ENCODE peak calls at places on chromosome 21, in six cellular contexts. One of them, this sample, is unnamed.

GRCh38 chr21:46424062-46424591 is 34.6 kb upstream of the DIP2A start:
- DNase-seq in kidney: peak; percentile 69
- DNase-seq in endothelial cell: peak; percentile 25
- DNase-seq in coronary artery: no peak
- DNase-seq in heart right ventricle: no peak
- DNase-seq in neural progenitor cell: no peak
- DNase-seq in this sample: peak; percentile 50

GRCh38 chr21:46448108-46448507 is 10.6 kb upstream of the DIP2A start:
- DNase-seq in kidney: no peak
- DNase-seq in heart right ventricle: no peak
- DNase-seq in endothelial cell: no peak
- DNase-seq in neural progenitor cell: no peak
- DNase-seq in coronary artery: no peak
- DNase-seq in this sample: no peak

GRCh38 chr21:21722736-21723135 is 724.5 kb downstream of the NCAM2 start:
- DNase-seq in heart right ventricle: no peak
- DNase-seq in endothelial cell: no peak
- DNase-seq in coronary artery: no peak
- DNase-seq in neural progenitor cell: no peak
- DNase-seq in kidney: no peak
- DNase-seq in this sample: no peak

GRCh38 chr21:31531967-31532366 is 127.5 kb upstream of the SOD1 start:
- DNase-seq in heart right ventricle: no peak
- DNase-seq in endothelial cell: no peak
- DNase-seq in neural progenitor cell: no peak
- DNase-seq in coronary artery: no peak
- DNase-seq in kidney: peak; percentile 2
- DNase-seq in this sample: no peak

GRCh38 chr21:46295996-46296752 is 10.0 kb downstream of the YBEY start:
- DNase-seq in endothelial cell: no peak
- DNase-seq in kidney: peak; percentile 93
- DNase-seq in neural progenitor cell: no peak
- DNase-seq in heart right ventricle: peak; percentile 92
- DNase-seq in coronary artery: peak; percentile 84
- DNase-seq in this sample: no peak

GRCh38 chr21:29145837-29146453 is 15.5 kb downstream of the MAP3K7CL start:
- DNase-seq in kidney: no peak
- DNase-seq in coronary artery: no peak
- DNase-seq in heart right ventricle: no peak
- DNase-seq in neural progenitor cell: no peak
- DNase-seq in endothelial cell: no peak
- DNase-seq in this sample: no peak

GRCh38 chr21:46142581-46143473 is 12.6 kb downstream of the FTCD start:
- DNase-seq in coronary artery: no peak
- DNase-seq in endothelial cell: no peak
- DNase-seq in heart right ventricle: no peak
- DNase-seq in neural progenitor cell: no peak
- DNase-seq in kidney: peak; percentile 57
- DNase-seq in this sample: no peak

GRCh38 chr21:22791986-22792560 is 1793.9 kb downstream of the NCAM2 start:
- DNase-seq in neural progenitor cell: peak; percentile 72
- DNase-seq in endothelial cell: peak; percentile 11
- DNase-seq in kidney: no peak
- DNase-seq in coronary artery: no peak
- DNase-seq in heart right ventricle: no peak
- DNase-seq in this sample: peak; percentile 11

GRCh38 chr21:9837946-9838801 is 683.2 kb upstream of the TPTE start:
- DNase-seq in coronary artery: peak; percentile 72
- DNase-seq in neural progenitor cell: no peak
- DNase-seq in heart right ventricle: no peak
- DNase-seq in endothelial cell: no peak
- DNase-seq in kidney: peak; percentile 81
- DNase-seq in this sample: peak; percentile 45

GRCh38 chr21:45555251-45555556 is 13.0 kb upstream of the SLC19A1 start:
- DNase-seq in heart right ventricle: no peak
- DNase-seq in neural progenitor cell: no peak
- DNase-seq in kidney: no peak
- DNase-seq in endothelial cell: no peak
- DNase-seq in coronary artery: no peak
- DNase-seq in this sample: no peak

GRCh38 chr21:34996304-34997081 is 52.6 kb downstream of the RUNX1 start:
- DNase-seq in coronary artery: no peak
- DNase-seq in endothelial cell: no peak
- DNase-seq in heart right ventricle: no peak
- DNase-seq in neural progenitor cell: no peak
- DNase-seq in kidney: no peak
- DNase-seq in this sample: no peak

GRCh38 chr21:45624356-45624854 is 19.1 kb upstream of the PCBP3 start:
- DNase-seq in heart right ventricle: no peak
- DNase-seq in kidney: no peak
- DNase-seq in coronary artery: peak; percentile 47
- DNase-seq in neural progenitor cell: no peak
- DNase-seq in endothelial cell: no peak
- DNase-seq in this sample: no peak

GRCh38 chr21:45607021-45607921 is 36.3 kb upstream of the PCBP3 start:
- DNase-seq in heart right ventricle: no peak
- DNase-seq in coronary artery: peak; percentile 41
- DNase-seq in neural progenitor cell: no peak
- DNase-seq in endothelial cell: no peak
- DNase-seq in kidney: peak; percentile 23
- DNase-seq in this sample: no peak

GRCh38 chr21:29072873-29073221 is 601 bp downstream of the CCT8 start:
- DNase-seq in heart right ventricle: no peak
- DNase-seq in kidney: no peak
- DNase-seq in coronary artery: no peak
- DNase-seq in endothelial cell: peak; percentile 18
- DNase-seq in neural progenitor cell: peak; percentile 33
- DNase-seq in this sample: no peak

GRCh38 chr21:15978158-15978805 is 248.5 kb downstream of the USP25 start:
- DNase-seq in neural progenitor cell: no peak
- DNase-seq in kidney: no peak
- DNase-seq in endothelial cell: no peak
- DNase-seq in coronary artery: no peak
- DNase-seq in heart right ventricle: no peak
- DNase-seq in this sample: no peak

GRCh38 chr21:31888936-31889371 is 16.1 kb downstream of the HUNK start:
- DNase-seq in heart right ventricle: no peak
- DNase-seq in coronary artery: peak; percentile 8
- DNase-seq in neural progenitor cell: peak; percentile 52
- DNase-seq in kidney: no peak
- DNase-seq in endothelial cell: peak; percentile 13
- DNase-seq in this sample: no peak

GRCh38 chr21:21297211-21297610 is 299.0 kb downstream of the NCAM2 start:
- DNase-seq in neural progenitor cell: no peak
- DNase-seq in heart right ventricle: no peak
- DNase-seq in kidney: no peak
- DNase-seq in endothelial cell: no peak
- DNase-seq in coronary artery: no peak
- DNase-seq in this sample: no peak

GRCh38 chr21:32712043-32712442 is 15.8 kb downstream of the SYNJ1 start:
- DNase-seq in heart right ventricle: no peak
- DNase-seq in kidney: no peak
- DNase-seq in endothelial cell: no peak
- DNase-seq in coronary artery: no peak
- DNase-seq in neural progenitor cell: no peak
- DNase-seq in this sample: no peak

GRCh38 chr21:28771790-28772501 is 220.7 kb downstream of the LTN1 start:
- DNase-seq in kidney: no peak
- DNase-seq in heart right ventricle: no peak
- DNase-seq in neural progenitor cell: no peak
- DNase-seq in endothelial cell: no peak
- DNase-seq in coronary artery: no peak
- DNase-seq in this sample: no peak

GRCh38 chr21:31397515-31397926 is 53.5 kb upstream of the TIAM1 start:
- DNase-seq in endothelial cell: no peak
- DNase-seq in heart right ventricle: no peak
- DNase-seq in kidney: no peak
- DNase-seq in neural progenitor cell: no peak
- DNase-seq in coronary artery: peak; percentile 26
- DNase-seq in this sample: no peak

GRCh38 chr21:34974162-34974981 is 74.7 kb downstream of the RUNX1 start:
- DNase-seq in coronary artery: no peak
- DNase-seq in endothelial cell: no peak
- DNase-seq in heart right ventricle: no peak
- DNase-seq in kidney: no peak
- DNase-seq in neural progenitor cell: no peak
- DNase-seq in this sample: no peak

GRCh38 chr21:31623664-31624063 is 35.8 kb upstream of the SOD1 start:
- DNase-seq in heart right ventricle: no peak
- DNase-seq in endothelial cell: no peak
- DNase-seq in neural progenitor cell: peak; percentile 50
- DNase-seq in kidney: no peak
- DNase-seq in coronary artery: no peak
- DNase-seq in this sample: no peak

GRCh38 chr21:45992311-45993209 is 11.0 kb downstream of the COL6A1 start:
- DNase-seq in coronary artery: peak; percentile 77
- DNase-seq in neural progenitor cell: no peak
- DNase-seq in endothelial cell: peak; percentile 2
- DNase-seq in kidney: no peak
- DNase-seq in heart right ventricle: peak; percentile 6
- DNase-seq in this sample: peak; percentile 8

GRCh38 chr21:35476616-35477395 is 427.7 kb upstream of the RUNX1 start:
- DNase-seq in heart right ventricle: no peak
- DNase-seq in neural progenitor cell: no peak
- DNase-seq in coronary artery: no peak
- DNase-seq in endothelial cell: no peak
- DNase-seq in kidney: no peak
- DNase-seq in this sample: no peak

GRCh38 chr21:14862794-14863720 is 201.7 kb downstream of the NRIP1 start:
- DNase-seq in coronary artery: no peak
- DNase-seq in kidney: no peak
- DNase-seq in heart right ventricle: no peak
- DNase-seq in endothelial cell: peak; percentile 17
- DNase-seq in neural progenitor cell: peak; percentile 27
- DNase-seq in this sample: no peak

GRCh38 chr21:39086547-39086946 is 96.7 kb downstream of the PSMG1 start:
- DNase-seq in heart right ventricle: no peak
- DNase-seq in endothelial cell: no peak
- DNase-seq in coronary artery: peak; percentile 71
- DNase-seq in neural progenitor cell: no peak
- DNase-seq in kidney: no peak
- DNase-seq in this sample: no peak
- TF ChIP-seq CTCF in heart right ventricle: peak; percentile 37
- TF ChIP-seq CTCF in endothelial cell: no peak
- TF ChIP-seq CTCF in coronary artery: no peak
- TF ChIP-seq CTCF in neural progenitor cell: peak; percentile 19
- TF ChIP-seq CTCF in kidney: peak; percentile 16
- TF ChIP-seq CTCF in this sample: peak; percentile 40

DNA sequence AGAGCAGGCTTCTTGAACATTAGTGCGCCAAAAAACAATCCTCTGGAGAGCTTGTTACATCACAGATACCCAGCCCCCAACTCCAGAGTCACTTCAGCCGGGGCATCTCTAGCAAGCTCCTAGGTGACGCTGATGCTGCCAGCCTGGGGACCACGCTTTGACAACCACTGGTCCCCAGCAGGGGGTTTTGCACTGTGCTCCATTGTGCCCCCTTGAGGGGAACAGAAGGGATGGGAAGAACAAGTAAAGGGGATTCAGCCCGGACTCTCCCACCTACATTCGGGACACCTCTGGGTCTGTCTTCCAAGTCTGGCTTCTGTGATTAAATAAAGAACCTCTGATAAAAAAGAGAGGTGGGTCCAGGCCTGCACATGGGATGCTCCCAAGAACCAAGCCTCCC is 60.4 kb downstream of the ATP5PO start:
- DNase-seq in endothelial cell: no peak
- DNase-seq in neural progenitor cell: no peak
- DNase-seq in heart right ventricle: no peak
- DNase-seq in kidney: no peak
- DNase-seq in coronary artery: no peak
- DNase-seq in this sample: no peak
- TF ChIP-seq CTCF in endothelial cell: no peak
- TF ChIP-seq CTCF in neural progenitor cell: no peak
- TF ChIP-seq CTCF in heart right ventricle: no peak
- TF ChIP-seq CTCF in kidney: no peak
- TF ChIP-seq CTCF in coronary artery: no peak
- TF ChIP-seq CTCF in this sample: peak; percentile 36

DNA sequence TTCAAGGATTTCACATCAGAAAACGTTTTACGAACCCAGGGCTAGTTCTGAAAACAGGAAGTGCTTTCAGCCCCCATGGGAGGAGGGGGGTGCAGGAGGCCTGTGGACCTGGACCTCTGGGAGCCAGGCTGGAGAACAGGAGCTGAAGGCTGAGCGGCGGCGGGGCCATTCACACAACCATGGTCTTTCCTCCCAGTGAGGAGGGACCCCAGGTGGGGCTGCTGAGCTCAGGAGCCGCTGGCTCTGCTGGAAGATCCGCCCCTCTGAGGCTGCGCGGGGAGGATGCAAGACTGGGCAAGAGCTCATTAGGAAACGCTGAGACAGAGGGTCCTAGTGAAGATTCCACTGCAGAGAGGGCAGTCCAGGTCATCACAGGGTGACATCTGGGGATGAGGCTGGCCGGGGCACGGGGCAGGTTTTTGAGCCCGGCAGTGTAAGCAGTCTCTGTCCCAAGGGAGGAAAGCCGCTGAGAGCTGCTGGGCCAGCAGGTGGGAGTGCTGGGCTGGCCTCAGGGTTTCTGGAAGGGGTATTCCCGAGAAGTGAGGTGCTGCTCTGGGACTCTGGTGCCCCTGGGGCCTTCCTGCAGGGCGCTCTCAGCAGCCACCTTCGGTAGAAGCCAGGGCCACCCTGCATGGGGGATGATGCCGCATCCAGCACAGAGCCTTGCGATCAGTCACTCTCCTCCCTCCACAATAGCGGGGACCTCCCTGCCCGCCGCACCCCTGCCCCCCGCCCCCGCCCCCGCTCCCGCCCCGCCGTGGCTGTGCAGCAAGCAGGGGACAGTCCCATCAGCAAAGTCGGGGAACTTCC is 7.5 kb downstream of the MX2 start:
- DNase-seq in neural progenitor cell: peak; percentile 82
- DNase-seq in coronary artery: no peak
- DNase-seq in heart right ventricle: peak; percentile 65
- DNase-seq in endothelial cell: peak; percentile 51
- DNase-seq in kidney: no peak
- DNase-seq in this sample: peak; percentile 81
- TF ChIP-seq CTCF in neural progenitor cell: no peak
- TF ChIP-seq CTCF in coronary artery: no peak
- TF ChIP-seq CTCF in heart right ventricle: peak; percentile 20
- TF ChIP-seq CTCF in endothelial cell: no peak
- TF ChIP-seq CTCF in kidney: no peak
- TF ChIP-seq CTCF in this sample: peak; percentile 64

GRCh38 chr21:42974832-42975820 is 764 bp downstream of the PKNOX1 start:
- DNase-seq in neural progenitor cell: peak; percentile 74
- DNase-seq in heart right ventricle: peak; percentile 63
- DNase-seq in coronary artery: peak; percentile 80
- DNase-seq in kidney: peak; percentile 85
- DNase-seq in endothelial cell: peak; percentile 60
- DNase-seq in this sample: peak; percentile 82

GRCh38 chr21:42970946-42971653 is 3.3 kb upstream of the PKNOX1 start:
- DNase-seq in neural progenitor cell: no peak
- DNase-seq in coronary artery: no peak
- DNase-seq in heart right ventricle: no peak
- DNase-seq in kidney: no peak
- DNase-seq in endothelial cell: no peak
- DNase-seq in this sample: no peak

GRCh38 chr21:42973991-42974831 is at the start of gene PKNOX1:
- DNase-seq in neural progenitor cell: peak; percentile 100
- DNase-seq in endothelial cell: peak; percentile 98
- DNase-seq in heart right ventricle: peak; percentile 98
- DNase-seq in kidney: peak; percentile 100
- DNase-seq in coronary artery: peak; percentile 98
- DNase-seq in this sample: peak; percentile 100

GRCh38 chr21:42971897-42972275 is 2.5 kb upstream of the PKNOX1 start:
- DNase-seq in endothelial cell: no peak
- DNase-seq in coronary artery: no peak
- DNase-seq in heart right ventricle: no peak
- DNase-seq in neural progenitor cell: no peak
- DNase-seq in kidney: peak; percentile 75
- DNase-seq in this sample: no peak

GRCh38 chr21:42973309-42973990 is 912 bp upstream of the PKNOX1 start:
- DNase-seq in coronary artery: no peak
- DNase-seq in endothelial cell: no peak
- DNase-seq in heart right ventricle: no peak
- DNase-seq in kidney: peak; percentile 69
- DNase-seq in neural progenitor cell: no peak
- DNase-seq in this sample: no peak
- TF ChIP-seq CTCF in coronary artery: no peak
- TF ChIP-seq CTCF in endothelial cell: no peak
- TF ChIP-seq CTCF in heart right ventricle: no peak
- TF ChIP-seq CTCF in kidney: no peak
- TF ChIP-seq CTCF in neural progenitor cell: no peak
- TF ChIP-seq CTCF in this sample: no peak

This sample was measured in WERI-Rb-1.